ENCODE peak calls at places on chromosome 5, in ten cellular contexts. B is CD8-positive, alpha-beta T cell; G is lower lobe of right lung; X is lower leg skin; W is GM12865; F is stomach; H is uterus; A is GM12878; Q is fibroblast of lung; U is AG09309. Z is an unnamed sample.

GRCh38 chr5:3736466-3736865 is 140.8 kb downstream of the IRX1 start:
- DNase-seq in B (no peak), G (no peak), X (no peak), W (no peak), F (no peak), H (no peak), A (no peak), Q (no peak), U (no peak), Z (no peak)

GRCh38 chr5:131974622-131974955 is 29.1 kb upstream of the MEIKIN start:
- DNase-seq in B (no peak), G (no peak), X (no peak), W (no peak), F (no peak), H (no peak), A (no peak), Q (no peak), U (no peak), Z (no peak)

GRCh38 chr5:139985733-139986132 is 57.4 kb downstream of the NRG2 start:
- DNase-seq in B (no peak), G (no peak), X (no peak), W (peak), F (no peak), H (no peak), A (peak), Q (no peak), U (peak), Z (no peak)

GRCh38 chr5:145811834-145812625 is 23.1 kb downstream of the PRELID2 start:
- DNase-seq in B (no peak), G (no peak), X (no peak), W (peak), F (no peak), H (no peak), A (no peak), Q (peak), U (no peak), Z (no peak)

GRCh38 chr5:132479073-132479811 is 11.3 kb downstream of the IRF1 start:
- DNase-seq in B (no peak), G (no peak), X (no peak), W (peak), F (no peak), H (no peak), A (no peak), Q (no peak), U (no peak), Z (no peak)

GRCh38 chr5:111673896-111674626 is 82.9 kb downstream of the NREP start:
- DNase-seq in B (no peak), G (no peak), X (no peak), W (no peak), F (no peak), H (no peak), A (no peak), Q (no peak), U (no peak), Z (no peak)

GRCh38 chr5:167339205-167339604 is 952.2 kb upstream of the WWC1 start:
- DNase-seq in B (no peak), G (no peak), X (no peak), W (no peak), F (no peak), H (no peak), A (no peak), Q (no peak), U (no peak), Z (no peak)

GRCh38 chr5:11941566-11941965 is 37.3 kb upstream of the CTNND2 start:
- DNase-seq in B (no peak), G (no peak), X (no peak), W (no peak), F (no peak), H (no peak), A (no peak), Q (no peak), U (no peak), Z (no peak)

GRCh38 chr5:131096774-131097695 is 68.0 kb downstream of the HINT1 start:
- DNase-seq in B (no peak), G (no peak), X (no peak), W (no peak), F (no peak), H (no peak), A (no peak), Q (no peak), U (no peak), Z (no peak)

GRCh38 chr5:158770506-158770905 is 329.2 kb downstream of the EBF1 start:
- DNase-seq in B (no peak), G (no peak), X (no peak), W (peak), F (no peak), H (no peak), A (no peak), Q (no peak), U (no peak), Z (no peak)

GRCh38 chr5:50663636-50664035 is 2.8 kb upstream of the PARP8 start:
- DNase-seq in B (no peak), G (peak), X (peak), W (no peak), F (peak), H (no peak), A (no peak), Q (no peak), U (no peak), Z (no peak)

GRCh38 chr5:96247733-96248132 is 185.3 kb downstream of the PCSK1 start:
- DNase-seq in B (no peak), G (no peak), X (no peak), W (no peak), F (peak), H (no peak), A (no peak), Q (no peak), U (no peak), Z (no peak)

GRCh38 chr5:89283758-89284493 is 400.9 kb upstream of the MEF2C start:
- DNase-seq in B (no peak), G (no peak), X (no peak), W (no peak), F (no peak), H (no peak), A (no peak), Q (no peak), U (no peak), Z (no peak)

GRCh38 chr5:124074500-124074899 is 562.5 kb downstream of the CSNK1G3 start:
- DNase-seq in B (no peak), G (no peak), X (no peak), W (no peak), F (no peak), H (no peak), A (no peak), Q (no peak), U (no peak), Z (no peak)

GRCh38 chr5:56951131-56951945 is 585 bp downstream of the MIER3 start:
- DNase-seq in B (peak), G (peak), X (no peak), W (peak), F (no peak), H (peak), A (no peak), Q (no peak), U (no peak), Z (no peak)

GRCh38 chr5:91474201-91474600 is 91.1 kb upstream of the ARRDC3 start:
- DNase-seq in B (no peak), G (no peak), X (no peak), W (no peak), F (no peak), H (no peak), A (no peak), Q (peak), U (no peak), Z (peak)

GRCh38 chr5:7904170-7904569 is 35.2 kb downstream of the MTRR start:
- DNase-seq in B (no peak), G (no peak), X (no peak), W (no peak), F (no peak), H (no peak), A (no peak), Q (peak), U (peak), Z (peak)

GRCh38 chr5:72951850-72952468 is 3.9 kb upstream of the FCHO2 start:
- DNase-seq in B (no peak), G (no peak), X (no peak), W (peak), F (no peak), H (no peak), A (no peak), Q (peak), U (peak), Z (no peak)

GRCh38 chr5:38922199-38922598 is 76.4 kb downstream of the OSMR start:
- DNase-seq in B (peak), G (peak), X (peak), W (peak), F (peak), H (no peak), A (no peak), Q (peak), U (no peak), Z (peak)

GRCh38 chr5:151706906-151707305 is 20.2 kb upstream of the SPARC start:
- DNase-seq in B (no peak), G (no peak), X (no peak), W (no peak), F (no peak), H (no peak), A (no peak), Q (no peak), U (no peak), Z (no peak)

GRCh38 chr5:123628860-123629544 is 117.0 kb downstream of the CSNK1G3 start:
- DNase-seq in B (no peak), G (no peak), X (no peak), W (no peak), F (no peak), H (no peak), A (no peak), Q (no peak), U (no peak), Z (no peak)

GRCh38 chr5:16418471-16418922 is 47.1 kb downstream of the ZNF622 start:
- DNase-seq in B (no peak), G (no peak), X (no peak), W (no peak), F (no peak), H (no peak), A (no peak), Q (no peak), U (no peak), Z (no peak)

GRCh38 chr5:126492939-126493338 is 69.7 kb downstream of the GRAMD2B start:
- DNase-seq in B (no peak), G (no peak), X (no peak), W (peak), F (no peak), H (peak), A (no peak), Q (peak), U (no peak), Z (no peak)

GRCh38 chr5:177332031-177332895 is 19.2 kb downstream of the LMAN2 start:
- DNase-seq in B (no peak), G (peak), X (no peak), W (no peak), F (no peak), H (no peak), A (no peak), Q (no peak), U (no peak), Z (no peak)

GRCh38 chr5:83839256-83839655 is 118.6 kb upstream of the HAPLN1 start:
- DNase-seq in B (no peak), G (no peak), X (no peak), W (no peak), F (no peak), H (no peak), A (no peak), Q (no peak), U (no peak), Z (no peak)

GRCh38 chr5:28495876-28496275 is 1457.5 kb upstream of the CDH9 start:
- DNase-seq in B (no peak), G (no peak), X (no peak), W (no peak), F (no peak), H (no peak), A (no peak), Q (no peak), U (no peak), Z (no peak)

GRCh38 chr5:128674837-128675446 is 136.9 kb upstream of the FBN2 start:
- DNase-seq in B (no peak), G (no peak), X (no peak), W (peak), F (peak), H (no peak), A (no peak), Q (peak), U (peak), Z (no peak)

GRCh38 chr5:52746539-52746938 is 41.2 kb upstream of the ITGA1 start:
- DNase-seq in B (no peak), G (no peak), X (no peak), W (no peak), F (no peak), H (no peak), A (no peak), Q (peak), U (no peak), Z (no peak)

GRCh38 chr5:14112998-14113652 is 30.0 kb upstream of the TRIO start:
- DNase-seq in B (no peak), G (no peak), X (no peak), W (no peak), F (no peak), H (peak), A (no peak), Q (no peak), U (no peak), Z (no peak)

GRCh38 chr5:93431255-93431654 is 149.8 kb downstream of the NR2F1-AS1 start:
- DNase-seq in B (no peak), G (no peak), X (no peak), W (no peak), F (no peak), H (no peak), A (no peak), Q (no peak), U (no peak), Z (no peak)

GRCh38 chr5:149455889-149456409 is 76.9 kb upstream of the IL17B start:
- DNase-seq in B (no peak), G (no peak), X (no peak), W (no peak), F (no peak), H (peak), A (no peak), Q (peak), U (no peak), Z (peak)

GRCh38 chr5:174402224-174402812 is 322.1 kb upstream of the MSX2 start:
- DNase-seq in B (no peak), G (no peak), X (no peak), W (no peak), F (no peak), H (no peak), A (no peak), Q (peak), U (no peak), Z (no peak)

GRCh38 chr5:176461349-176461748 is 13.2 kb downstream of the FAF2 start:
- DNase-seq in B (no peak), G (no peak), X (no peak), W (no peak), F (no peak), H (no peak), A (no peak), Q (no peak), U (no peak), Z (no peak)

GRCh38 chr5:115907177-115907576 is 55.1 kb upstream of the LVRN start:
- DNase-seq in B (no peak), G (no peak), X (no peak), W (no peak), F (no peak), H (no peak), A (no peak), Q (no peak), U (no peak), Z (no peak)

GRCh38 chr5:76954383-76954763 is 1.5 kb downstream of the CRHBP start:
- DNase-seq in B (no peak), G (no peak), X (no peak), W (no peak), F (no peak), H (no peak), A (no peak), Q (no peak), U (no peak), Z (no peak)
- H3K4me3 ChIP-seq in B (no peak), G (peak), X (no peak), W (no peak), F (peak), H (peak), A (no peak), Q (no peak), U (no peak), Z (peak)

GRCh38 chr5:58745350-58745749 is 162.5 kb downstream of the RAB3C start:
- DNase-seq in B (no peak), G (no peak), X (no peak), W (no peak), F (no peak), H (no peak), A (no peak), Q (no peak), U (no peak), Z (no peak)
- TF ChIP-seq CTCF in B (no peak), G (no peak), X (no peak), W (no peak), F (no peak), H (no peak), A (no peak), Q (no peak), U (no peak), Z (no peak)

DNA sequence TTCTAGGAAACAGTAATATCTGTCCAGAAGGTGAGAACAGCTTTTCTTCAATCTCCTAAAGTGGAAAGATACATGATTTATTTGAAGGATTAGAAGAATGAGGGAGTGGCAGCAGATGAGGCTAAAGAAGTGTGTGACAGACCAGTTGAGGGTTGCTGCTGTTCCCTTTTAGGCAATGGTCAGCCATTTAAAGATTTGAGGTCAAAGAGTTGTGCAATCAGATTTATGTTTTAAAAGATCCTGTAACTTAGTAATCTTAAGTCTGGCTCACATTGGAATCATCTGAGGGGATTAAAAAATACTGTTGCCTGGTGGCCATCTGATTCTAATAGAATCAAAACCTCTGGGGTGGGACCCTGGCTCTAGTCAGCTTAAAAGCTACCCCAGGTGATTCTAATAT is 4.3 kb upstream of the SGCD start:
- DNase-seq in B (no peak), G (no peak), X (no peak), W (no peak), F (no peak), H (no peak), A (no peak), Q (no peak), U (no peak), Z (no peak)
- H3K4me3 ChIP-seq in B (no peak), G (no peak), X (no peak), W (no peak), F (no peak), H (no peak), A (no peak), Q (no peak), U (no peak), Z (no peak)

GRCh38 chr5:155147222-155147621 is 133.7 kb downstream of the KIF4B start:
- DNase-seq in B (no peak), G (no peak), X (no peak), W (no peak), F (no peak), H (no peak), A (no peak), Q (peak), U (no peak), Z (no peak)
- TF ChIP-seq CTCF in B (no peak), G (peak), X (no peak), W (peak), F (no peak), H (peak), A (peak), Q (peak), U (peak), Z (no peak)

DNA sequence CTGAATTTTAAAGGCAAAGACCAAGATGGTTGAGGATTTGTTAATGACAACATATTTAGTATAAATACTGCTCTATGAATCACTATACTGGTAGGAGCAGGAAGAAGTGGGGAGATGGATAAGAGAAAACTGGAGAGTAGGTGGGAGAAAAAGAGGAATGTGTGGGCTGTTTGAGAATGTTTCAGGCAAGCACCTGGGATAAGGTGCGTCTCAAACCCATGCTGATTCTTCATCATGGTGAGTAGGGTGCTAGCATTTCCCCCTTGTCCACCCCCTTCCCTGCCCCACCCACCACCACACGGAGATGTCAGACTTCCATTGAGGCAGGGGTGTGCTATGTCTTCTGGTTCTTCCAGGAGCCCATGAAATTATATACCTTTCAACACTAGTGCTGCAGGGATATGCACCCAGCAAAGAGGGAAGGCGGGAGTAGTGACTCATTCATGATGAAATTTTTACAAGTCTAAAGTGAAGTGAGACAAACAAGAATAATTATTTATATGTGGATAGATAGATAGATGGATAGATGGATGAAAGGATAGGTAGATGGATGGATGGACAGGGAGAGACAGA is 54.3 kb downstream of the MTX3 start:
- DNase-seq in B (no peak), G (no peak), X (no peak), W (no peak), F (no peak), H (no peak), A (no peak), Q (peak), U (no peak), Z (no peak)
- H3K4me3 ChIP-seq in B (no peak), G (no peak), X (no peak), W (no peak), F (no peak), H (no peak), A (no peak), Q (no peak), U (no peak), Z (no peak)

DNA sequence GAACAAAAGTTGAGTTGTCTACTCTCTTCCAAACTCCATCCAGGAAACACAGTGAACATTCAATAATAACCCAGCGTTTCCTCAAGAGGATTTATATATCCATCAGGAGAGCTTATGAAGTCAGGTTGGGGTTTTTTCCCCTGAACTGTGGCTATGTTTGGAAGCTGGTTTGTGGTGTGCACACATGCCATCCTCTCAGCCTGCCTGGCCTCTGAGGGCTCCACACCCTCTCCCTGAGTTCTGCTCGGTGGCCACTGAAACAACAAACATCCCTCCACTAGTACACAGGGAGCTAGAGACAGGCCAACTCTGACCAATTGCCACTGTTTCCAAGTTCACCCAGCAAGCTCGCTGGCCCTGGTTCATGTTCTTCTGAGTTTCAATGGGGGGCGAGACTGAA is 35.7 kb downstream of the SMIM23 start:
- DNase-seq in B (no peak), G (no peak), X (no peak), W (no peak), F (no peak), H (no peak), A (no peak), Q (no peak), U (no peak), Z (no peak)
- TF ChIP-seq CTCF in B (no peak), G (no peak), X (no peak), W (no peak), F (no peak), H (no peak), A (no peak), Q (no peak), U (no peak), Z (no peak)

GRCh38 chr5:138035605-138036537 is 3.0 kb upstream of the FAM13B start:
- DNase-seq in B (peak), G (no peak), X (peak), W (peak), F (peak), H (peak), A (peak), Q (peak), U (peak), Z (peak)

GRCh38 chr5:138033916-138034315 is 1.0 kb upstream of the FAM13B start:
- DNase-seq in B (no peak), G (no peak), X (no peak), W (no peak), F (no peak), H (no peak), A (no peak), Q (peak), U (no peak), Z (no peak)

GRCh38 chr5:138037907-138038633 is 5.2 kb upstream of the FAM13B start:
- DNase-seq in B (no peak), G (no peak), X (no peak), W (peak), F (no peak), H (no peak), A (no peak), Q (no peak), U (no peak), Z (no peak)

GRCh38 chr5:138038826-138039225 is 5.9 kb upstream of the FAM13B start:
- DNase-seq in B (no peak), G (no peak), X (no peak), W (no peak), F (no peak), H (no peak), A (no peak), Q (no peak), U (no peak), Z (no peak)

DNA sequence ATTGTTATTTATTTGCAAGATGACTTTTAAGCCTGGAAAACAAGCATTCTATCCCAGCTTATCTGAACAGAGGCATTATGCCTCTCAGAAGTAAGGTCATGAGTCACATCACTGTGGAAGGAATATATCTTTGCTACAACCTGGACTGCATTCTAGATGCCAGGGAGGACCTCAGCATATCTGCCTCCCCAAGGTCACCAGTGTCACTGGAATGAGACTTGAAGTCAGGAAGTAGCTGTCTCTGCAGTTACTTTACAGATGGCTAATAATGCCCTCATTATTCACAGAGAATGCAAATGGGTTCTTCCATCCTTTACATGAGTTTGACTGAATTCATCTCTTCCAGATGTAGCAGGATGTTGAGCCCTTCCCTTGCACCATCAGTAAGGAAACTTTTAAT is 4.4 kb upstream of the FAM13B start:
- DNase-seq in B (no peak), G (no peak), X (no peak), W (peak), F (no peak), H (no peak), A (no peak), Q (no peak), U (no peak), Z (no peak)
- H3K4me3 ChIP-seq in B (no peak), G (no peak), X (no peak), W (no peak), F (no peak), H (no peak), A (no peak), Q (no peak), U (no peak), Z (no peak)

Z was measured in astrocyte of the cerebellum.